ENCODE peak calls at places on chromosomes 7 and 10, in nine cellular contexts. O is NCI-H1092 treated with DMSO at 0.1 percent for 48 hours; K is lower lobe of right lung; G is ACHN; U is NAMALWA; E is effector memory CD8-positive, alpha-beta T cell; F is H7; D is stromal cell of bone marrow; Z is GM12864. R is an unnamed sample.

GRCh38 chr7:2201686-2202360 is 30.9 kb downstream of the MAD1L1 start:
- DNase-seq in O (no peak), K (no peak), G (no peak), U (no peak), E (no peak), F (no peak), D (no peak), Z (no peak), R (peak)

GRCh38 chr7:30979027-30979426 is 15.3 kb downstream of the GHRHR start:
- DNase-seq in O (no peak), K (no peak), G (no peak), U (no peak), E (no peak), F (peak), D (no peak), Z (no peak), R (no peak)

GRCh38 chr7:43015301-43015700 is 83.1 kb downstream of the MRPL32 start:
- DNase-seq in O (no peak), K (no peak), G (no peak), U (no peak), E (no peak), F (no peak), D (no peak), Z (no peak), R (no peak)

GRCh38 chr10:114151486-114151885 is 22.5 kb downstream of the CCDC186 start:
- DNase-seq in O (no peak), K (no peak), G (peak), U (no peak), E (no peak), F (no peak), D (peak), Z (no peak), R (no peak)

GRCh38 chr7:140617081-140617480 is 23.5 kb downstream of the DENND2A start:
- DNase-seq in O (no peak), K (no peak), G (no peak), U (no peak), E (no peak), F (no peak), D (no peak), Z (no peak), R (no peak)

GRCh38 chr10:102595293-102595692 is 49.0 kb upstream of the TRIM8 start:
- DNase-seq in O (no peak), K (no peak), G (no peak), U (no peak), E (no peak), F (peak), D (no peak), Z (no peak), R (no peak)

GRCh38 chr10:104736006-104736405 is 94.9 kb downstream of the SORCS3 start:
- DNase-seq in O (no peak), K (no peak), G (no peak), U (no peak), E (no peak), F (no peak), D (no peak), Z (no peak), R (no peak)

GRCh38 chr7:27171636-27172387 is 2.3 kb downstream of the HOXA10 start:
- DNase-seq in O (no peak), K (no peak), G (peak), U (no peak), E (no peak), F (no peak), D (no peak), Z (no peak), R (no peak)

GRCh38 chr10:28077889-28078288 is 79.0 kb upstream of the ODAD2 start:
- DNase-seq in O (no peak), K (no peak), G (no peak), U (no peak), E (no peak), F (no peak), D (no peak), Z (no peak), R (no peak)

GRCh38 chr7:141840708-141841107 is 577 bp downstream of the PRSS37 start:
- DNase-seq in O (no peak), K (no peak), G (no peak), U (no peak), E (no peak), F (no peak), D (no peak), Z (no peak), R (no peak)

GRCh38 chr7:6479067-6479466 is 31.3 kb upstream of the DAGLB start:
- DNase-seq in O (no peak), K (no peak), G (no peak), U (no peak), E (peak), F (no peak), D (no peak), Z (no peak), R (peak)

GRCh38 chr10:103500481-103500880 is 7.0 kb downstream of the NEURL1 start:
- DNase-seq in O (no peak), K (no peak), G (no peak), U (no peak), E (no peak), F (no peak), D (no peak), Z (no peak), R (peak)

GRCh38 chr7:31058122-31058521 is 6.0 kb downstream of the ADCYAP1R1 start:
- DNase-seq in O (no peak), K (no peak), G (no peak), U (no peak), E (no peak), F (no peak), D (no peak), Z (no peak), R (no peak)

GRCh38 chr10:60827791-60828488 is 49.7 kb downstream of the CDK1 start:
- DNase-seq in O (no peak), K (no peak), G (no peak), U (no peak), E (no peak), F (no peak), D (no peak), Z (no peak), R (no peak)

GRCh38 chr10:50614444-50615137 is 9.2 kb downstream of the SGMS1 start:
- DNase-seq in O (no peak), K (no peak), G (no peak), U (peak), E (peak), F (peak), D (no peak), Z (no peak), R (no peak)